ENCODE peak calls at places on chromosomes 13 and 19, in five cellular contexts. O is RWPE1, A is nephron progenitor cell, Z is cardiac muscle cell, P is astrocyte. R is an unnamed sample.

GRCh38 chr13:62119739-62120700 is 704.4 kb upstream of the PCDH20 start:
- DNase-seq in O (peak; percentile 18), A (no peak), Z (peak; percentile 44), P (peak; percentile 0), R (no peak)

GRCh38 chr19:3723883-3724282 is 15.7 kb downstream of the TJP3 start:
- DNase-seq in Z (no peak), O (no peak), A (no peak), P (no peak), R (no peak)

GRCh38 chr13:106753241-106753640 is 185.3 kb upstream of the ARGLU1 start:
- DNase-seq in A (no peak), P (no peak), Z (peak; percentile 28), O (no peak), R (no peak)

GRCh38 chr19:3857449-3858003 is 11.3 kb downstream of the ZFR2 start:
- DNase-seq in O (no peak), P (no peak), Z (peak; percentile 31), A (no peak), R (no peak)

GRCh38 chr13:79779761-79780160 is 298.8 kb downstream of the NDFIP2 start:
- DNase-seq in O (peak; percentile 35), A (no peak), P (peak; percentile 62), Z (no peak), R (no peak)

GRCh38 chr19:35352448-35353304 is 5.0 kb downstream of the FFAR1 start:
- DNase-seq in A (peak; percentile 72), P (peak; percentile 32), O (peak; percentile 86), Z (peak; percentile 83), R (peak; percentile 76)

GRCh38 chr13:75666646-75667351 is 30.7 kb downstream of the LMO7 start:
- DNase-seq in A (no peak), Z (no peak), P (peak; percentile 70), O (peak; percentile 60), R (no peak)

GRCh38 chr19:42419309-42419708 is 7.9 kb downstream of the LIPE start:
- DNase-seq in A (no peak), Z (no peak), P (no peak), O (no peak), R (peak; percentile 66)

GRCh38 chr19:40693150-40693788 is 2.8 kb upstream of the NUMBL start:
- DNase-seq in A (no peak), Z (no peak), O (no peak), P (no peak), R (no peak)

GRCh38 chr19:799076-799881 is 2.0 kb downstream of the PTBP1 start:
- DNase-seq in A (peak; percentile 42), P (peak; percentile 51), Z (peak; percentile 59), O (no peak), R (no peak)

GRCh38 chr19:7831452-7831851 is 1.4 kb downstream of the EVI5L start:
- DNase-seq in P (peak; percentile 11), Z (peak; percentile 48), O (peak; percentile 48), A (peak; percentile 57), R (no peak)

GRCh38 chr13:23515116-23515515 is 55.1 kb upstream of the TNFRSF19 start:
- DNase-seq in P (no peak), Z (no peak), A (no peak), O (no peak), R (no peak)

GRCh38 chr13:40064723-40065122 is 409.3 kb downstream of the COG6 start:
- DNase-seq in O (peak; percentile 68), Z (no peak), P (peak; percentile 79), A (no peak), R (no peak)

GRCh38 chr19:40803857-40804782 is 5.1 kb downstream of the EGLN2 start:
- DNase-seq in A (no peak), Z (no peak), P (no peak), O (no peak), R (no peak)

GRCh38 chr13:20157387-20157786 is 3.5 kb downstream of the GJA3 start:
- DNase-seq in Z (no peak), P (no peak), O (no peak), A (no peak), R (no peak)

GRCh38 chr13:48808689-48809088 is 155.0 kb downstream of the CYSLTR2 start:
- DNase-seq in P (peak; percentile 65), Z (no peak), O (no peak), A (no peak), R (no peak)

GRCh38 chr13:38213307-38213706 is 136.3 kb upstream of the UFM1 start:
- DNase-seq in Z (no peak), A (no peak), P (peak; percentile 48), O (peak; percentile 8), R (no peak)

GRCh38 chr13:38210928-38211596 is 138.6 kb upstream of the UFM1 start:
- DNase-seq in A (no peak), P (no peak), Z (no peak), O (no peak), R (no peak)

GRCh38 chr13:38216181-38216580 is 133.5 kb upstream of the UFM1 start:
- DNase-seq in A (no peak), Z (no peak), P (no peak), O (no peak), R (no peak)
- TF ChIP-seq CTCF in A (no peak), Z (no peak), P (no peak), O (no peak), R (no peak)

GRCh38 chr19:11737964-11738745 is 591 bp downstream of the ZNF823 start:
- DNase-seq in Z (peak; percentile 64), A (peak; percentile 61), O (no peak), P (no peak), R (no peak)
- TF ChIP-seq CTCF in Z (peak; percentile 29), A (no peak), O (no peak), P (no peak), R (peak; percentile 58)

DNA sequence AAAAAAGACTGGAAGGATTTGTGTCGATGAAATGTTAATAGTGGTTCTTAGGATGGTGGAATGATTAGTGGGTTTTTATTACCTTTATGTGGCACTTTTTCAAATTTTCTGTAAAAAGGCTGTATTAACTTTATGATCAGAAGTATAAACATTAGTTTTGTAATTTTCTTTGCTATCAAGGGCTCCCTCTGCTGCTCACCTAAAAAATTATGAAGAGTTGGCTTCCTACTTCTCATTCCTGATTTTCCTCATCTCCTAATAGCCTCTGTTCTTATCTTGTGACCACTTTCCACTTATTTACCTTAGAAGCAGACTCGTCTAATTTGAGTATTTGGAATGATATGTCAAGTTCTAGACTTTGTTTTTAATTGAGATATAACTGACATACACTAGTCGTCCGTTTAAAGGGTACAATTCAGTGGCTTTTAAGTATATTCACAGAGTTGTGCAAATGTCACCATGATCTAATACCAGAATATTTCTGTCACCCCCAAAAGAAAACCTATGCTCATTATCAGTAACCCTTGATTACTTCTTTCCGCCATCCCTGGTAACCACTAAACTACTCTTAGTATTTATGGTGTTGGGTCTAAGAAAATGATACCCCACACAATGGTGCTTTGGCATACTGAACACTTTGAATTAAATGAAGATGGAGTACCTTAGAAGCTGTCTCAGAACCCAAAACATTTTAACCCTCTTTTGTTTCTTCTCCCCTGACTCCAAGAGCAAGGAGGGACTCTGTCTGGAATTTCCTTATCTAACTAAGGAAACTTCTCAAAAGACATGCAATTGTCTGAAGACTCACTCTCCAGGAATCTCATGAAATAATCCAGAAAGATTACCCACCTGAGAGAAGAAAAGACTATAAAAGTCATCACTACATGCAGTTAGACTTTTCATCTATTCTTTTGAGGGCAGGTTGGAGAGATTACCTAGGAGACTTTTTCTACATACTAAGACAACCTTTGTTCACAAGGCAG is 311.3 kb downstream of the DLEU7 start:
- DNase-seq in O (no peak), P (no peak), A (no peak), Z (no peak), R (no peak)
- TF ChIP-seq CTCF in O (peak; percentile 65), P (peak; percentile 47), A (no peak), Z (peak; percentile 56), R (peak; percentile 88)

GRCh38 chr19:30504272-30504671 is 132.1 kb downstream of the ZNF536 start:
- DNase-seq in P (no peak), A (no peak), O (no peak), Z (no peak), R (no peak)

DNA sequence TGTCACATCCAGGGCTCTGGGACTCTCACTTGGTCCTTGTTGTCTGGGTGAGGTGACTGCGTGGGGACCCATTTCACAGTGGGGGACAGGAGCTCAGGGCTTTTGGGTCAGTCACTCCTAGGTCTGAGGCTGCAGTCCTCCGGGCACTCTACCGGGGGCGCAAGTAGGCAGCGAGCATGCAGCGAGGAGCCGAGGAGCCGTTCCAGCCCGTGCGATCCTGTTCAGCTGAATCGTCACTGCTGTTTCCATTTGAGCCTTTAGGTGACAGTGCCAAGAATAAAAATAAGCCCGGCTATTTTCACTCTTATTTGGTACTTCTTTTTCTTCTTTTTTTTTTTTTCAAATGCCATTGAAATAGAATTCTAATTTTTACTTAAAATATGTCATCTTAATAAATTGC is 126.5 kb downstream of the ZNF536 start:
- DNase-seq in P (no peak), O (no peak), A (peak; percentile 32), Z (peak; percentile 6), R (no peak)
- TF ChIP-seq CTCF in P (no peak), O (no peak), A (no peak), Z (no peak), R (no peak)

GRCh38 chr19:51020988-51021651 is 1.6 kb upstream of the KLK10 start:
- DNase-seq in A (no peak), P (peak; percentile 27), O (peak; percentile 44), Z (peak; percentile 58), R (no peak)
- TF ChIP-seq CTCF in A (peak; percentile 67), P (peak; percentile 55), O (peak; percentile 83), Z (peak; percentile 78), R (peak; percentile 79)

GRCh38 chr19:15250635-15250993 is 18.4 kb upstream of the EPHX3 start:
- DNase-seq in A (no peak), O (no peak), Z (no peak), P (peak; percentile 5), R (no peak)

GRCh38 chr19:15252398-15253018 is 20.3 kb upstream of the EPHX3 start:
- DNase-seq in O (no peak), Z (no peak), A (peak; percentile 44), P (peak; percentile 23), R (no peak)

GRCh38 chr19:15251010-15251748 is 18.9 kb upstream of the EPHX3 start:
- DNase-seq in Z (no peak), O (peak; percentile 43), A (no peak), P (peak; percentile 85), R (no peak)

GRCh38 chr19:15253076-15253475 is 20.8 kb upstream of the EPHX3 start:
- DNase-seq in P (no peak), O (no peak), Z (no peak), A (no peak), R (no peak)

GRCh38 chr19:15251749-15252397 is 19.6 kb upstream of the EPHX3 start:
- DNase-seq in A (peak; percentile 90), Z (peak; percentile 73), O (peak; percentile 78), P (peak; percentile 90), R (no peak)
- TF ChIP-seq CTCF in A (peak; percentile 58), Z (peak; percentile 72), O (no peak), P (peak; percentile 45), R (peak; percentile 77)

DNA sequence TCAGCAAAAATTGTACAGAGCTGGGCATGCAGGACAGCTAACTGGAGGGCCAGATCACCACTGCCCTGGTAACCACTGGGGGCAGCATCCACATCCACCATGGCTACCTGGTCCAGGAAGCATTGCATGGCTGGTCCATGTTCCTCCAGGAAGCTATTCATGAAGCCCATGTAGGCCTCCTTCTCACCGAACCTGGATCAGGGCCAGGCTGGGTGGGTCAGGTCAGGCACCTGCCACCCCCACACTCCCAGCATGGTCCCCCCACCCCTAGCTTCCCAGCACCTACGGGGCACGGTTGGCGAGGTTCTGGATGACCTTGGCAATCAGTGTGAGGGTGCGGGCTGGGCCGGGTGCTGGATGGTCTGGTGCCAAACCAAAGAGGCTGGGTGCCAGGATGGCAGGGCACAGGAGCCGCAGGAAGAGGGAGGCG is 4.6 kb upstream of the WIZ start:
- DNase-seq in P (no peak), O (no peak), Z (no peak), A (no peak), R (no peak)
- TF ChIP-seq CTCF in P (peak; percentile 17), O (no peak), Z (peak; percentile 38), A (peak; percentile 7), R (peak; percentile 57)